ENCODE peak calls at places on chromosomes 7 and 10, in nine cellular contexts. One of them, this sample, is unnamed.

GRCh38 chr10:112519129-112519761 is 72.2 kb downstream of the VTI1A start:
- DNase-seq in NCI-H345: no peak
- DNase-seq in kidney tubule cell: no peak
- DNase-seq in stimulated activated CD8-positive, alpha-beta memory T cell treated with anti-CD3 and anti-CD28 coated beads, Interleukin-12 subunit alpha, Interleukin-12 subunit beta, amount 100 ng/mL, for 1 hour: no peak
- DNase-seq in DMS153: no peak
- DNase-seq in activated CD8-positive, alpha-beta memory T cell treated with anti-CD3 and anti-CD28 coated beads for 24 hours: no peak
- DNase-seq in iPS-NIHi11: no peak
- DNase-seq in gastrocnemius medialis: no peak
- DNase-seq in stimulated activated effector memory CD8-positive, alpha-beta T cell treated with anti-CD3 and anti-CD28 coated beads, Interleukin-12 subunit alpha, Interleukin-12 subunit beta, amount 100 ng/mL, for 72 hours: no peak
- DNase-seq in this sample: no peak

GRCh38 chr10:71961831-71962230 is 2.4 kb upstream of the CHST3 start:
- DNase-seq in DMS153: no peak
- DNase-seq in iPS-NIHi11: no peak
- DNase-seq in activated CD8-positive, alpha-beta memory T cell treated with anti-CD3 and anti-CD28 coated beads for 24 hours: no peak
- DNase-seq in stimulated activated CD8-positive, alpha-beta memory T cell treated with anti-CD3 and anti-CD28 coated beads, Interleukin-12 subunit alpha, Interleukin-12 subunit beta, amount 100 ng/mL, for 1 hour: no peak
- DNase-seq in stimulated activated effector memory CD8-positive, alpha-beta T cell treated with anti-CD3 and anti-CD28 coated beads, Interleukin-12 subunit alpha, Interleukin-12 subunit beta, amount 100 ng/mL, for 72 hours: no peak
- DNase-seq in gastrocnemius medialis: no peak
- DNase-seq in NCI-H345: no peak
- DNase-seq in kidney tubule cell: no peak
- DNase-seq in this sample: no peak

GRCh38 chr10:86283466-86284287 is 82.9 kb downstream of the GRID1 start:
- DNase-seq in gastrocnemius medialis: no peak
- DNase-seq in stimulated activated effector memory CD8-positive, alpha-beta T cell treated with anti-CD3 and anti-CD28 coated beads, Interleukin-12 subunit alpha, Interleukin-12 subunit beta, amount 100 ng/mL, for 72 hours: peak; percentile 12
- DNase-seq in NCI-H345: no peak
- DNase-seq in kidney tubule cell: no peak
- DNase-seq in activated CD8-positive, alpha-beta memory T cell treated with anti-CD3 and anti-CD28 coated beads for 24 hours: peak; percentile 30
- DNase-seq in stimulated activated CD8-positive, alpha-beta memory T cell treated with anti-CD3 and anti-CD28 coated beads, Interleukin-12 subunit alpha, Interleukin-12 subunit beta, amount 100 ng/mL, for 1 hour: no peak
- DNase-seq in iPS-NIHi11: no peak
- DNase-seq in DMS153: no peak
- DNase-seq in this sample: no peak

GRCh38 chr7:22052221-22052639 is 106.5 kb upstream of the CDCA7L start:
- DNase-seq in DMS153: no peak
- DNase-seq in kidney tubule cell: peak; percentile 76
- DNase-seq in iPS-NIHi11: no peak
- DNase-seq in activated CD8-positive, alpha-beta memory T cell treated with anti-CD3 and anti-CD28 coated beads for 24 hours: no peak
- DNase-seq in stimulated activated effector memory CD8-positive, alpha-beta T cell treated with anti-CD3 and anti-CD28 coated beads, Interleukin-12 subunit alpha, Interleukin-12 subunit beta, amount 100 ng/mL, for 72 hours: no peak
- DNase-seq in NCI-H345: no peak
- DNase-seq in gastrocnemius medialis: no peak
- DNase-seq in stimulated activated CD8-positive, alpha-beta memory T cell treated with anti-CD3 and anti-CD28 coated beads, Interleukin-12 subunit alpha, Interleukin-12 subunit beta, amount 100 ng/mL, for 1 hour: no peak
- DNase-seq in this sample: no peak

GRCh38 chr10:84190621-84191020 is 3.7 kb upstream of the CDHR1 start:
- DNase-seq in activated CD8-positive, alpha-beta memory T cell treated with anti-CD3 and anti-CD28 coated beads for 24 hours: no peak
- DNase-seq in DMS153: no peak
- DNase-seq in NCI-H345: no peak
- DNase-seq in stimulated activated effector memory CD8-positive, alpha-beta T cell treated with anti-CD3 and anti-CD28 coated beads, Interleukin-12 subunit alpha, Interleukin-12 subunit beta, amount 100 ng/mL, for 72 hours: no peak
- DNase-seq in gastrocnemius medialis: no peak
- DNase-seq in kidney tubule cell: no peak
- DNase-seq in iPS-NIHi11: no peak
- DNase-seq in stimulated activated CD8-positive, alpha-beta memory T cell treated with anti-CD3 and anti-CD28 coated beads, Interleukin-12 subunit alpha, Interleukin-12 subunit beta, amount 100 ng/mL, for 1 hour: no peak
- DNase-seq in this sample: no peak

GRCh38 chr10:53487019-53487983 is 714.7 kb upstream of the MBL2 start:
- DNase-seq in NCI-H345: no peak
- DNase-seq in stimulated activated effector memory CD8-positive, alpha-beta T cell treated with anti-CD3 and anti-CD28 coated beads, Interleukin-12 subunit alpha, Interleukin-12 subunit beta, amount 100 ng/mL, for 72 hours: no peak
- DNase-seq in stimulated activated CD8-positive, alpha-beta memory T cell treated with anti-CD3 and anti-CD28 coated beads, Interleukin-12 subunit alpha, Interleukin-12 subunit beta, amount 100 ng/mL, for 1 hour: no peak
- DNase-seq in gastrocnemius medialis: no peak
- DNase-seq in iPS-NIHi11: no peak
- DNase-seq in kidney tubule cell: no peak
- DNase-seq in activated CD8-positive, alpha-beta memory T cell treated with anti-CD3 and anti-CD28 coated beads for 24 hours: no peak
- DNase-seq in DMS153: no peak
- DNase-seq in this sample: no peak

GRCh38 chr7:55366461-55367138 is 1.5 kb downstream of the LANCL2 start:
- DNase-seq in stimulated activated CD8-positive, alpha-beta memory T cell treated with anti-CD3 and anti-CD28 coated beads, Interleukin-12 subunit alpha, Interleukin-12 subunit beta, amount 100 ng/mL, for 1 hour: peak; percentile 3
- DNase-seq in iPS-NIHi11: no peak
- DNase-seq in stimulated activated effector memory CD8-positive, alpha-beta T cell treated with anti-CD3 and anti-CD28 coated beads, Interleukin-12 subunit alpha, Interleukin-12 subunit beta, amount 100 ng/mL, for 72 hours: no peak
- DNase-seq in activated CD8-positive, alpha-beta memory T cell treated with anti-CD3 and anti-CD28 coated beads for 24 hours: no peak
- DNase-seq in gastrocnemius medialis: no peak
- DNase-seq in DMS153: no peak
- DNase-seq in kidney tubule cell: peak; percentile 63
- DNase-seq in NCI-H345: peak; percentile 19
- DNase-seq in this sample: no peak

GRCh38 chr7:2939193-2939885 is 95.2 kb upstream of the GNA12 start:
- DNase-seq in iPS-NIHi11: peak; percentile 7
- DNase-seq in NCI-H345: no peak
- DNase-seq in stimulated activated CD8-positive, alpha-beta memory T cell treated with anti-CD3 and anti-CD28 coated beads, Interleukin-12 subunit alpha, Interleukin-12 subunit beta, amount 100 ng/mL, for 1 hour: no peak
- DNase-seq in kidney tubule cell: peak; percentile 84
- DNase-seq in DMS153: no peak
- DNase-seq in gastrocnemius medialis: no peak
- DNase-seq in activated CD8-positive, alpha-beta memory T cell treated with anti-CD3 and anti-CD28 coated beads for 24 hours: peak; percentile 42
- DNase-seq in stimulated activated effector memory CD8-positive, alpha-beta T cell treated with anti-CD3 and anti-CD28 coated beads, Interleukin-12 subunit alpha, Interleukin-12 subunit beta, amount 100 ng/mL, for 72 hours: no peak
- DNase-seq in this sample: no peak

GRCh38 chr10:10629512-10629911 is 388.2 kb upstream of the CELF2 start:
- DNase-seq in NCI-H345: no peak
- DNase-seq in stimulated activated CD8-positive, alpha-beta memory T cell treated with anti-CD3 and anti-CD28 coated beads, Interleukin-12 subunit alpha, Interleukin-12 subunit beta, amount 100 ng/mL, for 1 hour: no peak
- DNase-seq in gastrocnemius medialis: no peak
- DNase-seq in DMS153: no peak
- DNase-seq in kidney tubule cell: no peak
- DNase-seq in stimulated activated effector memory CD8-positive, alpha-beta T cell treated with anti-CD3 and anti-CD28 coated beads, Interleukin-12 subunit alpha, Interleukin-12 subunit beta, amount 100 ng/mL, for 72 hours: no peak
- DNase-seq in iPS-NIHi11: no peak
- DNase-seq in activated CD8-positive, alpha-beta memory T cell treated with anti-CD3 and anti-CD28 coated beads for 24 hours: no peak
- DNase-seq in this sample: no peak

GRCh38 chr10:14131261-14131960 is 199.3 kb downstream of the FRMD4A start:
- DNase-seq in DMS153: no peak
- DNase-seq in NCI-H345: no peak
- DNase-seq in activated CD8-positive, alpha-beta memory T cell treated with anti-CD3 and anti-CD28 coated beads for 24 hours: no peak
- DNase-seq in kidney tubule cell: no peak
- DNase-seq in stimulated activated effector memory CD8-positive, alpha-beta T cell treated with anti-CD3 and anti-CD28 coated beads, Interleukin-12 subunit alpha, Interleukin-12 subunit beta, amount 100 ng/mL, for 72 hours: no peak
- DNase-seq in stimulated activated CD8-positive, alpha-beta memory T cell treated with anti-CD3 and anti-CD28 coated beads, Interleukin-12 subunit alpha, Interleukin-12 subunit beta, amount 100 ng/mL, for 1 hour: no peak
- DNase-seq in gastrocnemius medialis: no peak
- DNase-seq in iPS-NIHi11: no peak
- DNase-seq in this sample: no peak

GRCh38 chr10:49272251-49273081 is 26.5 kb upstream of the C10orf71 start:
- DNase-seq in NCI-H345: no peak
- DNase-seq in iPS-NIHi11: no peak
- DNase-seq in kidney tubule cell: no peak
- DNase-seq in activated CD8-positive, alpha-beta memory T cell treated with anti-CD3 and anti-CD28 coated beads for 24 hours: no peak
- DNase-seq in DMS153: no peak
- DNase-seq in stimulated activated effector memory CD8-positive, alpha-beta T cell treated with anti-CD3 and anti-CD28 coated beads, Interleukin-12 subunit alpha, Interleukin-12 subunit beta, amount 100 ng/mL, for 72 hours: peak; percentile 50
- DNase-seq in gastrocnemius medialis: peak; percentile 95
- DNase-seq in stimulated activated CD8-positive, alpha-beta memory T cell treated with anti-CD3 and anti-CD28 coated beads, Interleukin-12 subunit alpha, Interleukin-12 subunit beta, amount 100 ng/mL, for 1 hour: no peak
- DNase-seq in this sample: no peak

GRCh38 chr10:71623098-71623985 is 96.2 kb downstream of the C10orf105 start:
- DNase-seq in stimulated activated effector memory CD8-positive, alpha-beta T cell treated with anti-CD3 and anti-CD28 coated beads, Interleukin-12 subunit alpha, Interleukin-12 subunit beta, amount 100 ng/mL, for 72 hours: no peak
- DNase-seq in stimulated activated CD8-positive, alpha-beta memory T cell treated with anti-CD3 and anti-CD28 coated beads, Interleukin-12 subunit alpha, Interleukin-12 subunit beta, amount 100 ng/mL, for 1 hour: no peak
- DNase-seq in NCI-H345: no peak
- DNase-seq in iPS-NIHi11: peak; percentile 66
- DNase-seq in DMS153: no peak
- DNase-seq in kidney tubule cell: peak; percentile 29
- DNase-seq in activated CD8-positive, alpha-beta memory T cell treated with anti-CD3 and anti-CD28 coated beads for 24 hours: no peak
- DNase-seq in gastrocnemius medialis: no peak
- DNase-seq in this sample: no peak

GRCh38 chr7:92375013-92375412 is 72.3 kb upstream of the GATAD1 start:
- DNase-seq in stimulated activated CD8-positive, alpha-beta memory T cell treated with anti-CD3 and anti-CD28 coated beads, Interleukin-12 subunit alpha, Interleukin-12 subunit beta, amount 100 ng/mL, for 1 hour: no peak
- DNase-seq in DMS153: no peak
- DNase-seq in activated CD8-positive, alpha-beta memory T cell treated with anti-CD3 and anti-CD28 coated beads for 24 hours: no peak
- DNase-seq in stimulated activated effector memory CD8-positive, alpha-beta T cell treated with anti-CD3 and anti-CD28 coated beads, Interleukin-12 subunit alpha, Interleukin-12 subunit beta, amount 100 ng/mL, for 72 hours: no peak
- DNase-seq in kidney tubule cell: no peak
- DNase-seq in NCI-H345: no peak
- DNase-seq in iPS-NIHi11: no peak
- DNase-seq in gastrocnemius medialis: no peak
- DNase-seq in this sample: no peak

GRCh38 chr10:121413951-121414350 is 184.3 kb downstream of the FGFR2 start:
- DNase-seq in stimulated activated effector memory CD8-positive, alpha-beta T cell treated with anti-CD3 and anti-CD28 coated beads, Interleukin-12 subunit alpha, Interleukin-12 subunit beta, amount 100 ng/mL, for 72 hours: no peak
- DNase-seq in activated CD8-positive, alpha-beta memory T cell treated with anti-CD3 and anti-CD28 coated beads for 24 hours: no peak
- DNase-seq in stimulated activated CD8-positive, alpha-beta memory T cell treated with anti-CD3 and anti-CD28 coated beads, Interleukin-12 subunit alpha, Interleukin-12 subunit beta, amount 100 ng/mL, for 1 hour: no peak
- DNase-seq in NCI-H345: no peak
- DNase-seq in kidney tubule cell: no peak
- DNase-seq in iPS-NIHi11: no peak
- DNase-seq in gastrocnemius medialis: no peak
- DNase-seq in DMS153: no peak
- DNase-seq in this sample: no peak

GRCh38 chr10:77031531-77031930 is 606.1 kb downstream of the KCNMA1 start:
- DNase-seq in NCI-H345: no peak
- DNase-seq in kidney tubule cell: no peak
- DNase-seq in iPS-NIHi11: no peak
- DNase-seq in stimulated activated CD8-positive, alpha-beta memory T cell treated with anti-CD3 and anti-CD28 coated beads, Interleukin-12 subunit alpha, Interleukin-12 subunit beta, amount 100 ng/mL, for 1 hour: no peak
- DNase-seq in stimulated activated effector memory CD8-positive, alpha-beta T cell treated with anti-CD3 and anti-CD28 coated beads, Interleukin-12 subunit alpha, Interleukin-12 subunit beta, amount 100 ng/mL, for 72 hours: no peak
- DNase-seq in activated CD8-positive, alpha-beta memory T cell treated with anti-CD3 and anti-CD28 coated beads for 24 hours: no peak
- DNase-seq in gastrocnemius medialis: no peak
- DNase-seq in DMS153: no peak
- DNase-seq in this sample: no peak

GRCh38 chr10:45819552-45819951 is 27.7 kb downstream of the AGAP4 start:
- DNase-seq in stimulated activated CD8-positive, alpha-beta memory T cell treated with anti-CD3 and anti-CD28 coated beads, Interleukin-12 subunit alpha, Interleukin-12 subunit beta, amount 100 ng/mL, for 1 hour: no peak
- DNase-seq in gastrocnemius medialis: no peak
- DNase-seq in iPS-NIHi11: no peak
- DNase-seq in activated CD8-positive, alpha-beta memory T cell treated with anti-CD3 and anti-CD28 coated beads for 24 hours: no peak
- DNase-seq in kidney tubule cell: no peak
- DNase-seq in stimulated activated effector memory CD8-positive, alpha-beta T cell treated with anti-CD3 and anti-CD28 coated beads, Interleukin-12 subunit alpha, Interleukin-12 subunit beta, amount 100 ng/mL, for 72 hours: no peak
- DNase-seq in DMS153: no peak
- DNase-seq in NCI-H345: no peak
- DNase-seq in this sample: no peak

GRCh38 chr7:6691609-6692106 is 15.1 kb downstream of the ZNF12 start:
- DNase-seq in NCI-H345: no peak
- DNase-seq in activated CD8-positive, alpha-beta memory T cell treated with anti-CD3 and anti-CD28 coated beads for 24 hours: no peak
- DNase-seq in stimulated activated CD8-positive, alpha-beta memory T cell treated with anti-CD3 and anti-CD28 coated beads, Interleukin-12 subunit alpha, Interleukin-12 subunit beta, amount 100 ng/mL, for 1 hour: no peak
- DNase-seq in iPS-NIHi11: no peak
- DNase-seq in kidney tubule cell: peak; percentile 11
- DNase-seq in stimulated activated effector memory CD8-positive, alpha-beta T cell treated with anti-CD3 and anti-CD28 coated beads, Interleukin-12 subunit alpha, Interleukin-12 subunit beta, amount 100 ng/mL, for 72 hours: no peak
- DNase-seq in gastrocnemius medialis: no peak
- DNase-seq in DMS153: peak; percentile 21
- DNase-seq in this sample: no peak

GRCh38 chr7:25262586-25262985 is 34.3 kb upstream of the NPVF start:
- DNase-seq in DMS153: no peak
- DNase-seq in iPS-NIHi11: no peak
- DNase-seq in NCI-H345: no peak
- DNase-seq in activated CD8-positive, alpha-beta memory T cell treated with anti-CD3 and anti-CD28 coated beads for 24 hours: no peak
- DNase-seq in stimulated activated effector memory CD8-positive, alpha-beta T cell treated with anti-CD3 and anti-CD28 coated beads, Interleukin-12 subunit alpha, Interleukin-12 subunit beta, amount 100 ng/mL, for 72 hours: no peak
- DNase-seq in gastrocnemius medialis: no peak
- DNase-seq in stimulated activated CD8-positive, alpha-beta memory T cell treated with anti-CD3 and anti-CD28 coated beads, Interleukin-12 subunit alpha, Interleukin-12 subunit beta, amount 100 ng/mL, for 1 hour: no peak
- DNase-seq in kidney tubule cell: peak; percentile 72
- DNase-seq in this sample: no peak

GRCh38 chr10:118369806-118370205 is 27.7 kb upstream of the FAM204A start:
- DNase-seq in NCI-H345: peak; percentile 95
- DNase-seq in stimulated activated effector memory CD8-positive, alpha-beta T cell treated with anti-CD3 and anti-CD28 coated beads, Interleukin-12 subunit alpha, Interleukin-12 subunit beta, amount 100 ng/mL, for 72 hours: no peak
- DNase-seq in iPS-NIHi11: no peak
- DNase-seq in gastrocnemius medialis: no peak
- DNase-seq in activated CD8-positive, alpha-beta memory T cell treated with anti-CD3 and anti-CD28 coated beads for 24 hours: no peak
- DNase-seq in DMS153: peak; percentile 99
- DNase-seq in kidney tubule cell: no peak
- DNase-seq in stimulated activated CD8-positive, alpha-beta memory T cell treated with anti-CD3 and anti-CD28 coated beads, Interleukin-12 subunit alpha, Interleukin-12 subunit beta, amount 100 ng/mL, for 1 hour: no peak
- DNase-seq in this sample: no peak

GRCh38 chr7:158934628-158935027 is 78.3 kb downstream of the DYNC2I1 start:
- DNase-seq in stimulated activated CD8-positive, alpha-beta memory T cell treated with anti-CD3 and anti-CD28 coated beads, Interleukin-12 subunit alpha, Interleukin-12 subunit beta, amount 100 ng/mL, for 1 hour: no peak
- DNase-seq in NCI-H345: no peak
- DNase-seq in DMS153: no peak
- DNase-seq in activated CD8-positive, alpha-beta memory T cell treated with anti-CD3 and anti-CD28 coated beads for 24 hours: no peak
- DNase-seq in gastrocnemius medialis: no peak
- DNase-seq in kidney tubule cell: no peak
- DNase-seq in stimulated activated effector memory CD8-positive, alpha-beta T cell treated with anti-CD3 and anti-CD28 coated beads, Interleukin-12 subunit alpha, Interleukin-12 subunit beta, amount 100 ng/mL, for 72 hours: no peak
- DNase-seq in iPS-NIHi11: no peak
- DNase-seq in this sample: no peak

GRCh38 chr10:132670546-132670945 is 115.4 kb downstream of the NKX6-2 start:
- DNase-seq in kidney tubule cell: no peak
- DNase-seq in stimulated activated CD8-positive, alpha-beta memory T cell treated with anti-CD3 and anti-CD28 coated beads, Interleukin-12 subunit alpha, Interleukin-12 subunit beta, amount 100 ng/mL, for 1 hour: no peak
- DNase-seq in DMS153: no peak
- DNase-seq in activated CD8-positive, alpha-beta memory T cell treated with anti-CD3 and anti-CD28 coated beads for 24 hours: no peak
- DNase-seq in stimulated activated effector memory CD8-positive, alpha-beta T cell treated with anti-CD3 and anti-CD28 coated beads, Interleukin-12 subunit alpha, Interleukin-12 subunit beta, amount 100 ng/mL, for 72 hours: no peak
- DNase-seq in iPS-NIHi11: no peak
- DNase-seq in gastrocnemius medialis: no peak
- DNase-seq in NCI-H345: no peak
- DNase-seq in this sample: no peak

GRCh38 chr7:159141660-159142059 is 3.0 kb downstream of the VIPR2 start:
- DNase-seq in NCI-H345: no peak
- DNase-seq in activated CD8-positive, alpha-beta memory T cell treated with anti-CD3 and anti-CD28 coated beads for 24 hours: peak; percentile 32
- DNase-seq in kidney tubule cell: no peak
- DNase-seq in stimulated activated effector memory CD8-positive, alpha-beta T cell treated with anti-CD3 and anti-CD28 coated beads, Interleukin-12 subunit alpha, Interleukin-12 subunit beta, amount 100 ng/mL, for 72 hours: peak; percentile 22
- DNase-seq in gastrocnemius medialis: peak; percentile 53
- DNase-seq in DMS153: no peak
- DNase-seq in iPS-NIHi11: no peak
- DNase-seq in stimulated activated CD8-positive, alpha-beta memory T cell treated with anti-CD3 and anti-CD28 coated beads, Interleukin-12 subunit alpha, Interleukin-12 subunit beta, amount 100 ng/mL, for 1 hour: no peak
- DNase-seq in this sample: no peak

GRCh38 chr10:119896937-119897336 is 4.4 kb downstream of the SEC23IP start:
- DNase-seq in NCI-H345: no peak
- DNase-seq in gastrocnemius medialis: no peak
- DNase-seq in stimulated activated CD8-positive, alpha-beta memory T cell treated with anti-CD3 and anti-CD28 coated beads, Interleukin-12 subunit alpha, Interleukin-12 subunit beta, amount 100 ng/mL, for 1 hour: no peak
- DNase-seq in DMS153: no peak
- DNase-seq in stimulated activated effector memory CD8-positive, alpha-beta T cell treated with anti-CD3 and anti-CD28 coated beads, Interleukin-12 subunit alpha, Interleukin-12 subunit beta, amount 100 ng/mL, for 72 hours: no peak
- DNase-seq in kidney tubule cell: peak; percentile 46
- DNase-seq in activated CD8-positive, alpha-beta memory T cell treated with anti-CD3 and anti-CD28 coated beads for 24 hours: no peak
- DNase-seq in iPS-NIHi11: no peak
- DNase-seq in this sample: no peak

GRCh38 chr7:31373337-31374289 is 33.1 kb upstream of the NEUROD6 start:
- DNase-seq in activated CD8-positive, alpha-beta memory T cell treated with anti-CD3 and anti-CD28 coated beads for 24 hours: no peak
- DNase-seq in gastrocnemius medialis: no peak
- DNase-seq in stimulated activated effector memory CD8-positive, alpha-beta T cell treated with anti-CD3 and anti-CD28 coated beads, Interleukin-12 subunit alpha, Interleukin-12 subunit beta, amount 100 ng/mL, for 72 hours: no peak
- DNase-seq in NCI-H345: peak; percentile 46
- DNase-seq in stimulated activated CD8-positive, alpha-beta memory T cell treated with anti-CD3 and anti-CD28 coated beads, Interleukin-12 subunit alpha, Interleukin-12 subunit beta, amount 100 ng/mL, for 1 hour: no peak
- DNase-seq in kidney tubule cell: peak; percentile 68
- DNase-seq in iPS-NIHi11: peak; percentile 72
- DNase-seq in DMS153: peak; percentile 41
- DNase-seq in this sample: no peak

GRCh38 chr7:101625076-101625914 is 3.8 kb downstream of the MYL10 start:
- DNase-seq in DMS153: no peak
- DNase-seq in activated CD8-positive, alpha-beta memory T cell treated with anti-CD3 and anti-CD28 coated beads for 24 hours: no peak
- DNase-seq in NCI-H345: no peak
- DNase-seq in iPS-NIHi11: peak; percentile 61
- DNase-seq in gastrocnemius medialis: no peak
- DNase-seq in stimulated activated effector memory CD8-positive, alpha-beta T cell treated with anti-CD3 and anti-CD28 coated beads, Interleukin-12 subunit alpha, Interleukin-12 subunit beta, amount 100 ng/mL, for 72 hours: no peak
- DNase-seq in kidney tubule cell: no peak
- DNase-seq in stimulated activated CD8-positive, alpha-beta memory T cell treated with anti-CD3 and anti-CD28 coated beads, Interleukin-12 subunit alpha, Interleukin-12 subunit beta, amount 100 ng/mL, for 1 hour: no peak
- DNase-seq in this sample: no peak

GRCh38 chr10:67803588-67804394 is 34.2 kb downstream of the DNAJC12 start:
- DNase-seq in stimulated activated CD8-positive, alpha-beta memory T cell treated with anti-CD3 and anti-CD28 coated beads, Interleukin-12 subunit alpha, Interleukin-12 subunit beta, amount 100 ng/mL, for 1 hour: no peak
- DNase-seq in kidney tubule cell: peak; percentile 26
- DNase-seq in activated CD8-positive, alpha-beta memory T cell treated with anti-CD3 and anti-CD28 coated beads for 24 hours: no peak
- DNase-seq in stimulated activated effector memory CD8-positive, alpha-beta T cell treated with anti-CD3 and anti-CD28 coated beads, Interleukin-12 subunit alpha, Interleukin-12 subunit beta, amount 100 ng/mL, for 72 hours: no peak
- DNase-seq in NCI-H345: no peak
- DNase-seq in gastrocnemius medialis: no peak
- DNase-seq in iPS-NIHi11: no peak
- DNase-seq in DMS153: no peak
- DNase-seq in this sample: no peak

GRCh38 chr10:97875391-97875790 is 25.7 kb downstream of the GOLGA7B start:
- DNase-seq in kidney tubule cell: no peak
- DNase-seq in iPS-NIHi11: no peak
- DNase-seq in activated CD8-positive, alpha-beta memory T cell treated with anti-CD3 and anti-CD28 coated beads for 24 hours: no peak
- DNase-seq in stimulated activated CD8-positive, alpha-beta memory T cell treated with anti-CD3 and anti-CD28 coated beads, Interleukin-12 subunit alpha, Interleukin-12 subunit beta, amount 100 ng/mL, for 1 hour: no peak
- DNase-seq in DMS153: no peak
- DNase-seq in gastrocnemius medialis: no peak
- DNase-seq in stimulated activated effector memory CD8-positive, alpha-beta T cell treated with anti-CD3 and anti-CD28 coated beads, Interleukin-12 subunit alpha, Interleukin-12 subunit beta, amount 100 ng/mL, for 72 hours: no peak
- DNase-seq in NCI-H345: no peak
- DNase-seq in this sample: no peak

GRCh38 chr10:112579578-112579977 is 132.6 kb downstream of the VTI1A start:
- DNase-seq in kidney tubule cell: no peak
- DNase-seq in NCI-H345: no peak
- DNase-seq in DMS153: no peak
- DNase-seq in activated CD8-positive, alpha-beta memory T cell treated with anti-CD3 and anti-CD28 coated beads for 24 hours: no peak
- DNase-seq in stimulated activated effector memory CD8-positive, alpha-beta T cell treated with anti-CD3 and anti-CD28 coated beads, Interleukin-12 subunit alpha, Interleukin-12 subunit beta, amount 100 ng/mL, for 72 hours: no peak
- DNase-seq in iPS-NIHi11: no peak
- DNase-seq in gastrocnemius medialis: no peak
- DNase-seq in stimulated activated CD8-positive, alpha-beta memory T cell treated with anti-CD3 and anti-CD28 coated beads, Interleukin-12 subunit alpha, Interleukin-12 subunit beta, amount 100 ng/mL, for 1 hour: no peak
- DNase-seq in this sample: no peak

GRCh38 chr7:132541656-132542055 is 34.6 kb downstream of the PLXNA4 start:
- DNase-seq in NCI-H345: no peak
- DNase-seq in stimulated activated CD8-positive, alpha-beta memory T cell treated with anti-CD3 and anti-CD28 coated beads, Interleukin-12 subunit alpha, Interleukin-12 subunit beta, amount 100 ng/mL, for 1 hour: no peak
- DNase-seq in stimulated activated effector memory CD8-positive, alpha-beta T cell treated with anti-CD3 and anti-CD28 coated beads, Interleukin-12 subunit alpha, Interleukin-12 subunit beta, amount 100 ng/mL, for 72 hours: no peak
- DNase-seq in kidney tubule cell: peak; percentile 54
- DNase-seq in gastrocnemius medialis: no peak
- DNase-seq in activated CD8-positive, alpha-beta memory T cell treated with anti-CD3 and anti-CD28 coated beads for 24 hours: no peak
- DNase-seq in iPS-NIHi11: peak; percentile 31
- DNase-seq in DMS153: no peak
- DNase-seq in this sample: no peak

This sample was measured in amygdala.